ENCODE peak calls at places on chromosomes 16 and 17, in four cellular contexts. One of them, this sample, is unnamed.

GRCh38 chr16:80580109-80580832 is 39.5 kb downstream of the DYNLRB2 start:
- DNase-seq in fibroblast of gingiva: no peak
- DNase-seq in hepatic stellate cell: no peak
- DNase-seq in naive thymus-derived CD8-positive, alpha-beta T cell: peak; percentile 4
- DNase-seq in this sample: peak; percentile 55

GRCh38 chr17:75240394-75241142 is 20.8 kb downstream of the GGA3 start:
- DNase-seq in fibroblast of gingiva: no peak
- DNase-seq in naive thymus-derived CD8-positive, alpha-beta T cell: peak; percentile 12
- DNase-seq in hepatic stellate cell: peak; percentile 51
- DNase-seq in this sample: no peak

GRCh38 chr17:79989106-79989835 is 46.4 kb downstream of the TBC1D16 start:
- DNase-seq in naive thymus-derived CD8-positive, alpha-beta T cell: no peak
- DNase-seq in fibroblast of gingiva: no peak
- DNase-seq in hepatic stellate cell: no peak
- DNase-seq in this sample: no peak

GRCh38 chr17:3543453-3543852 is 14.2 kb downstream of the TRPV3 start:
- DNase-seq in naive thymus-derived CD8-positive, alpha-beta T cell: no peak
- DNase-seq in hepatic stellate cell: no peak
- DNase-seq in fibroblast of gingiva: no peak
- DNase-seq in this sample: no peak

GRCh38 chr17:59357929-59358328 is 26.5 kb downstream of the YPEL2 start:
- DNase-seq in hepatic stellate cell: peak; percentile 75
- DNase-seq in naive thymus-derived CD8-positive, alpha-beta T cell: no peak
- DNase-seq in fibroblast of gingiva: no peak
- DNase-seq in this sample: no peak

GRCh38 chr16:22668318-22668717 is 145.6 kb upstream of the HS3ST2 start:
- DNase-seq in fibroblast of gingiva: no peak
- DNase-seq in naive thymus-derived CD8-positive, alpha-beta T cell: no peak
- DNase-seq in hepatic stellate cell: no peak
- DNase-seq in this sample: no peak

GRCh38 chr16:19520861-19521331 is 1.0 kb downstream of the GDE1 start:
- DNase-seq in hepatic stellate cell: no peak
- DNase-seq in naive thymus-derived CD8-positive, alpha-beta T cell: no peak
- DNase-seq in fibroblast of gingiva: no peak
- DNase-seq in this sample: no peak

GRCh38 chr16:11796227-11797165 is 562 bp downstream of the ZC3H7A start:
- DNase-seq in fibroblast of gingiva: peak; percentile 53
- DNase-seq in naive thymus-derived CD8-positive, alpha-beta T cell: peak; percentile 19
- DNase-seq in hepatic stellate cell: peak; percentile 60
- DNase-seq in this sample: peak; percentile 34

GRCh38 chr17:40960144-40960543 is 6.6 kb downstream of the KRT39 start:
- DNase-seq in hepatic stellate cell: no peak
- DNase-seq in naive thymus-derived CD8-positive, alpha-beta T cell: no peak
- DNase-seq in fibroblast of gingiva: no peak
- DNase-seq in this sample: no peak

GRCh38 chr17:47604268-47604927 is 45.3 kb upstream of the KPNB1 start:
- DNase-seq in fibroblast of gingiva: peak; percentile 71
- DNase-seq in hepatic stellate cell: no peak
- DNase-seq in naive thymus-derived CD8-positive, alpha-beta T cell: no peak
- DNase-seq in this sample: no peak

GRCh38 chr16:9258423-9259051 is 167.1 kb downstream of the HAPSTR1 start:
- DNase-seq in hepatic stellate cell: peak; percentile 17
- DNase-seq in naive thymus-derived CD8-positive, alpha-beta T cell: no peak
- DNase-seq in fibroblast of gingiva: no peak
- DNase-seq in this sample: no peak

GRCh38 chr17:71464241-71464640 is 656.6 kb upstream of the SOX9 start:
- DNase-seq in fibroblast of gingiva: no peak
- DNase-seq in naive thymus-derived CD8-positive, alpha-beta T cell: no peak
- DNase-seq in hepatic stellate cell: no peak
- DNase-seq in this sample: no peak

GRCh38 chr16:46629331-46629843 is 8.2 kb upstream of the SHCBP1 start:
- DNase-seq in hepatic stellate cell: peak; percentile 81
- DNase-seq in fibroblast of gingiva: peak; percentile 67
- DNase-seq in naive thymus-derived CD8-positive, alpha-beta T cell: no peak
- DNase-seq in this sample: no peak

GRCh38 chr17:6989779-6990178 is 6.1 kb upstream of the ALOX12 start:
- DNase-seq in fibroblast of gingiva: no peak
- DNase-seq in hepatic stellate cell: no peak
- DNase-seq in naive thymus-derived CD8-positive, alpha-beta T cell: no peak
- DNase-seq in this sample: no peak

GRCh38 chr16:15942901-15943690 is 6.3 kb upstream of the ABCC1 start:
- DNase-seq in fibroblast of gingiva: no peak
- DNase-seq in hepatic stellate cell: no peak
- DNase-seq in naive thymus-derived CD8-positive, alpha-beta T cell: no peak
- DNase-seq in this sample: no peak

GRCh38 chr17:44738214-44738906 is 20.4 kb upstream of the ADAM11 start:
- DNase-seq in fibroblast of gingiva: no peak
- DNase-seq in naive thymus-derived CD8-positive, alpha-beta T cell: no peak
- DNase-seq in hepatic stellate cell: no peak
- DNase-seq in this sample: no peak

GRCh38 chr17:19791918-19792317 is 43.8 kb upstream of the ALDH3A1 start:
- DNase-seq in naive thymus-derived CD8-positive, alpha-beta T cell: no peak
- DNase-seq in fibroblast of gingiva: no peak
- DNase-seq in hepatic stellate cell: no peak
- DNase-seq in this sample: no peak

GRCh38 chr16:4414187-4414909 is 2.0 kb downstream of the CORO7 start:
- DNase-seq in fibroblast of gingiva: no peak
- DNase-seq in hepatic stellate cell: no peak
- DNase-seq in naive thymus-derived CD8-positive, alpha-beta T cell: peak; percentile 86
- DNase-seq in this sample: peak; percentile 74